ENCODE peak calls at places on chromosomes 13 and 19, in four cellular contexts. U is A549, B is GM12878, N is K562. T is an unnamed sample.

GRCh38 chr13:38381840-38382239 is 32.2 kb downstream of the UFM1 start:
- DNase-seq in U (no peak), N (no peak), B (no peak), T (no peak)

GRCh38 chr19:27793128-27793643 is 1419.8 kb downstream of the UQCRFS1 start:
- DNase-seq in B (peak), N (peak), U (peak), T (peak)

GRCh38 chr13:37039908-37040307 is 19.6 kb downstream of the SUPT20H start:
- DNase-seq in N (peak), U (no peak), B (no peak), T (no peak)

GRCh38 chr19:10828981-10829821 is 6.8 kb downstream of the TMED1 start:
- DNase-seq in B (no peak), U (no peak), N (no peak), T (no peak)

GRCh38 chr13:94236876-94237275 is 242.6 kb downstream of the DCT start:
- DNase-seq in B (no peak), U (no peak), N (no peak), T (no peak)

GRCh38 chr13:73938375-73939070 is 195.7 kb downstream of the KLF12 start:
- DNase-seq in U (peak), N (no peak), B (no peak), T (no peak)

GRCh38 chr13:110436786-110437370 is 124.6 kb downstream of the RAB20 start:
- DNase-seq in B (no peak), U (no peak), N (no peak), T (no peak)

GRCh38 chr19:574658-575526 is 2.5 kb downstream of the BSG start:
- DNase-seq in N (peak), B (peak), U (no peak), T (peak)

GRCh38 chr13:100541882-100542545 is 46.6 kb downstream of the GGACT start:
- DNase-seq in N (no peak), U (no peak), B (no peak), T (no peak)

GRCh38 chr13:34247596-34247995 is 429.6 kb downstream of the RFC3 start:
- DNase-seq in N (no peak), B (no peak), U (no peak), T (no peak)

GRCh38 chr19:11479470-11480080 is 1.3 kb downstream of the ELAVL3 start:
- DNase-seq in U (no peak), N (peak), B (no peak), T (peak)

GRCh38 chr19:31109626-31110025 is 239.6 kb downstream of the TSHZ3 start:
- DNase-seq in U (no peak), N (no peak), B (no peak), T (no peak)

GRCh38 chr13:110697842-110698241 is 8.1 kb downstream of the CARS2 start:
- DNase-seq in U (no peak), B (no peak), N (no peak), T (no peak)

GRCh38 chr13:49058761-49059160 is 83.0 kb downstream of the FNDC3A start:
- DNase-seq in U (no peak), B (no peak), N (no peak), T (no peak)

GRCh38 chr19:51726049-51726448 is 2.3 kb upstream of the HAS1 start:
- DNase-seq in N (peak), B (no peak), U (no peak), T (no peak)

GRCh38 chr13:27406178-27406939 is 18.1 kb upstream of the GTF3A start:
- DNase-seq in B (no peak), U (peak), N (peak), T (peak)

GRCh38 chr19:45824041-45824471 is 8.9 kb upstream of the RSPH6A start:
- DNase-seq in U (no peak), N (no peak), B (no peak), T (no peak)

GRCh38 chr19:45822716-45823115 is 7.6 kb upstream of the RSPH6A start:
- DNase-seq in N (no peak), B (no peak), U (no peak), T (no peak)

GRCh38 chr19:45821570-45821969 is 6.5 kb upstream of the RSPH6A start:
- DNase-seq in B (no peak), N (no peak), U (no peak), T (no peak)

GRCh38 chr19:45824531-45825262 is 9.6 kb upstream of the RSPH6A start:
- DNase-seq in N (no peak), U (no peak), B (no peak), T (no peak)

DNA sequence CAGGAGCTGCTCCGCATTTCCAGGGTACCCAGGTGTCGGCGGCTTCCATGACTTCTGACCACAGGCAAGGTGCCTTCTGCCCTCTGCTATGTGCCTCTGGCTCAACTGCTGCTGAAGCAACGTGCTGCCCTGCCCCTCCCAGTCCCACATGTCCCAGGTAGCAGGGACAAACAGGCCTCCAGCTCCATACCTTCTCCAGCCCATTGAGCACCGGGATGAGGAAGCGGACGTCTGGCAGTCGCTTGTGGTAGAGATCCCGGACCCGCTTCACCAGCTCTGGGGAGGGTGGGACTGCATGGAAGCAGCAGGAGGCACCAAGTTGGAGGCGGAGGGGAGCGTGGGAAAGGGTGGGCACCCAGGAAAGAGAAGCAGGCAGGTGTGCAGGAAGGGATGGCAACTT is 8.1 kb upstream of the RSPH6A start:
- DNase-seq in U (no peak), B (no peak), N (no peak), T (no peak)
- TF ChIP-seq POLR2AphosphoS2 in U (no peak), B (no peak), N (no peak), T (no peak)

GRCh38 chr19:58338825-58339558 is 12.2 kb downstream of the ZSCAN22 start:
- DNase-seq in N (peak), U (no peak), B (no peak), T (no peak)
- TF ChIP-seq POLR2AphosphoS2 in N (no peak), U (no peak), B (no peak), T (no peak)

GRCh38 chr19:15675560-15675959 is 2.7 kb downstream of the CYP4F12 start:
- DNase-seq in U (no peak), N (no peak), B (no peak), T (no peak)
- TF ChIP-seq POLR2AphosphoS2 in U (no peak), N (no peak), B (no peak), T (no peak)

GRCh38 chr13:114096031-114096485 is 36.4 kb downstream of the RASA3 start:
- DNase-seq in N (no peak), U (no peak), B (no peak), T (no peak)
- TF ChIP-seq POLR2AphosphoS2 in N (no peak), U (no peak), B (no peak), T (no peak)

DNA sequence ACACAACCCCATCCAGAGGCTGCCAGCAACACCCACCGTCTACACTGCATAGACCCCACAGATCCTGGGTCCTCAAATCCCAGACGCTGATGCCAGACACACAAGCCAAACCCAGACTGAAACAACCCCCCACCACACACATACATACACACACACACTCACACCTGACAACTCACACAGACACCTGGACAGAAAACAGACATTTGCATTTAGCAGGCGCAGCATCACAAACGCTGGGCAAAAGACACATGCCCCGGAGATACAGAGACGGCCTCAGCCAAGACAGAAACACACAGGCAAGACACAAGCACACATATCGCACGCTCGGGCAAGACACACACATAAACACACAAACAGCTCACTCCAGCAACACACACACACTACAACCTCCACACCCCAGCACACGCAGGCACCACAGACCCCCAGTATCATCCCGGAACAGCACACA is 1.3 kb downstream of the BBC3 start:
- DNase-seq in B (no peak), U (no peak), N (no peak), T (no peak)
- TF ChIP-seq POLR2AphosphoS2 in B (no peak), U (no peak), N (no peak), T (no peak)

GRCh38 chr19:18321729-18322091 is 1.2 kb downstream of the LSM4 start:
- DNase-seq in B (no peak), U (no peak), N (peak), T (no peak)
- TF ChIP-seq POLR2AphosphoS2 in B (no peak), U (no peak), N (no peak), T (no peak)